ENCODE peak calls at places on chromosomes 12 and 14, in four cellular contexts. C is body of pancreas, Y is GM23338, S is PC-3. X is an unnamed sample.
A peak's percentile ranks its signal among the peaks of the same experiment; 100 is the strongest.

GRCh38 chr14:50978888-50979287 is 34.6 kb upstream of the PYGL start:
- DNase-seq in S (no peak), Y (no peak), C (no peak), X (no peak)

GRCh38 chr12:91630118-91630517 is 447.5 kb upstream of the DCN start:
- DNase-seq in Y (no peak), C (no peak), S (no peak), X (no peak)

GRCh38 chr12:15982471-15982870 is 71.3 kb downstream of the DERA start:
- DNase-seq in S (peak; percentile 46), C (no peak), Y (peak; percentile 43), X (peak; percentile 25)

GRCh38 chr14:87994974-87995373 is 2.0 kb upstream of the GALC start:
- DNase-seq in Y (no peak), S (no peak), C (no peak), X (no peak)

GRCh38 chr12:114895822-114896221 is 211.8 kb upstream of the TBX3 start:
- DNase-seq in Y (no peak), C (no peak), S (no peak), X (no peak)

GRCh38 chr12:121165316-121165715 is 32.6 kb downstream of the P2RX7 start:
- DNase-seq in Y (no peak), C (peak; percentile 27), S (no peak), X (no peak)

GRCh38 chr12:120749256-120749655 is 23.6 kb downstream of the ACADS start:
- DNase-seq in C (no peak), Y (no peak), S (no peak), X (no peak)

GRCh38 chr14:20429801-20430669 is 5.9 kb downstream of the KLHL33 start:
- DNase-seq in S (no peak), C (peak; percentile 68), Y (no peak), X (no peak)

GRCh38 chr12:101876861-101877815 is at the start of gene DRAM1:
- DNase-seq in Y (peak; percentile 90), S (peak; percentile 89), C (peak; percentile 94), X (peak; percentile 84)

GRCh38 chr14:95431199-95432145 is 85.0 kb downstream of the SYNE3 start:
- DNase-seq in S (peak; percentile 44), Y (peak; percentile 77), C (peak; percentile 18), X (no peak)

GRCh38 chr12:51752490-51752889 is 96.0 kb downstream of the FIGNL2 start:
- DNase-seq in C (peak; percentile 65), Y (no peak), S (peak; percentile 33), X (peak; percentile 34)

GRCh38 chr14:48936352-48936751 is 649.8 kb downstream of the RPS29 start:
- DNase-seq in S (peak; percentile 60), Y (no peak), C (no peak), X (peak; percentile 3)

GRCh38 chr12:24997970-24998582 is 49.2 kb upstream of the BCAT1 start:
- DNase-seq in C (no peak), S (no peak), Y (no peak), X (no peak)

GRCh38 chr12:22670762-22671161 is 45.8 kb downstream of the ETNK1 start:
- DNase-seq in Y (no peak), C (no peak), S (no peak), X (no peak)

GRCh38 chr14:100375963-100376735 is 53.0 kb downstream of the SLC25A47 start:
- DNase-seq in C (peak; percentile 95), S (peak; percentile 97), Y (peak; percentile 96), X (peak; percentile 96)

GRCh38 chr14:100374891-100375272 is 51.7 kb downstream of the SLC25A47 start:
- DNase-seq in C (no peak), S (no peak), Y (no peak), X (no peak)

GRCh38 chr14:100374270-100374669 is 51.1 kb downstream of the SLC25A47 start:
- DNase-seq in C (no peak), S (no peak), Y (no peak), X (no peak)

GRCh38 chr14:100375273-100375962 is 52.3 kb downstream of the SLC25A47 start:
- DNase-seq in C (peak; percentile 55), S (peak; percentile 44), Y (peak; percentile 66), X (peak; percentile 77)

DNA sequence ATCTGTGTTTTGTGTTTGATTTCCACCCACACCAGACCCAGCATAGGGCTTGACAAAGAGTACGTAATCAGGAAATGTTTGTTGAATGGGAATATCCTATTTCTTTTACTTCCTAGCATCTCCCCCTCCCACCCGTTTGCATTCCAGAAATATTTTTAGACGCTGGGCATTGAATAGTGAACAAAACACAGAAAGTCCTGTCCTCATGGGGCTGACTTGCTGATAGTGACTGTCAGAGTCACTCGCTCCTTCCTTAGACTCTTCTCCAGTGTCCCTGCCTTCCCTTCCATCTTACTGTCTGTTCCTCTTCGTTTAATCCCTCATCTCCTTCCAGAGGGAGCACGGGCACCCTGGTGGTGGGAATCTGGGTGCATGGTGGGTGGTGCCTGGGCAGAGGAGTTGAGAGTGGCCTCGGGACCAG is 53.6 kb downstream of the SLC25A47 start:
- DNase-seq in S (peak; percentile 58), Y (peak; percentile 51), C (no peak), X (peak; percentile 45)
- TF ChIP-seq CTCF in S (peak; percentile 43), Y (peak; percentile 30), C (no peak), X (no peak)

DNA sequence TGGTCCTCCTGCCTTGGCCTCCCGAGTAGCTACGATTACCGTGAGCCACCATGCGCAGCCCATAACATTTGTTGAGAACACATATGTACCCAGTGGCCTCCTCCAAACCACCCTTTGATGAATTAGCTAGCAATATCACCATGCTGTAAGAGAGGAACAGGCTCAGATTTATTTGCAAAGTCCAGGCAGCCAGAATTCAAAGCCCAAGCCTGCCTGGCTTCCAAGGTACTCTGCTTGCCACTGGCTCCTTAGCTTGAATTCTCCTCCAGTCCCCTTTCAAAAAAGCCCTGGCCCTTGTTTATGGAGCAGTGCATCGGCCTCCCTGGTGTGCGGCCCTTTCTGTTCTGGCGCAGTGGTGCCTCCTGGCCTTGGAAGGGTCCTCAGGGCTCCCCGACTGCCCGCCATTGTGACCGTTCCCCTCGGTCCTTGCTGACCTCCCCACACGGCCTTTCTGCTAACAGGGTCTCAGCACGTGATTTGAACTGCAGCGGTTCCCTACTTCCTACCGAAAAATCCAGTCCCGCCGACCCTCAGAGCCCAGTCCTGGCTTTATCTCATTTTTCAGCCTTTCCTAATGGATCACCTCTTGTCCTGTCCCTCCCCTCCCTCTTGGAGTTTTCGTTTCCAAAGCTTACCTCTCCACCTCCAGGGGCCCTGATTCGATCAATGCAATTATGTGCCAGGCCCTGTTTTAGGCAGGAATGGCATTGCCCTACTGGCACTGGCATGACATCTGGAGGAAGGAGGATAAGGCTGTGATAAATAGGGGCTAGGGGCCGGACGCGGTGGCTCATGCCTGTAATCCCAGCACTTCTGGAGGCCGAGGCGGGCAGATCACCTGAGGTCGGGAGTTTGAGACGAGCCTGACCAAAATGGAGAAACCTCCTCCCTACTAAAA is 22.0 kb downstream of the SLC25A29 start:
- DNase-seq in Y (peak; percentile 53), S (no peak), C (no peak), X (no peak)
- H3K27ac ChIP-seq in Y (peak overlapping the region; percentile 95), S (no peak overlapping the region), C (peak overlapping the region; percentile 90), X (peak overlapping the region; percentile 79)

GRCh38 chr12:5511256-5511643 is 79.3 kb downstream of the NTF3 start:
- DNase-seq in C (no peak), Y (no peak), S (no peak), X (no peak)

GRCh38 chr12:5513406-5513805 is 81.5 kb downstream of the NTF3 start:
- DNase-seq in Y (no peak), C (no peak), S (no peak), X (no peak)

GRCh38 chr12:5510251-5510805 is 78.4 kb downstream of the NTF3 start:
- DNase-seq in S (no peak), C (no peak), Y (no peak), X (no peak)

GRCh38 chr12:5512585-5512970 is 80.7 kb downstream of the NTF3 start:
- DNase-seq in Y (no peak), C (no peak), S (no peak), X (no peak)

DNA sequence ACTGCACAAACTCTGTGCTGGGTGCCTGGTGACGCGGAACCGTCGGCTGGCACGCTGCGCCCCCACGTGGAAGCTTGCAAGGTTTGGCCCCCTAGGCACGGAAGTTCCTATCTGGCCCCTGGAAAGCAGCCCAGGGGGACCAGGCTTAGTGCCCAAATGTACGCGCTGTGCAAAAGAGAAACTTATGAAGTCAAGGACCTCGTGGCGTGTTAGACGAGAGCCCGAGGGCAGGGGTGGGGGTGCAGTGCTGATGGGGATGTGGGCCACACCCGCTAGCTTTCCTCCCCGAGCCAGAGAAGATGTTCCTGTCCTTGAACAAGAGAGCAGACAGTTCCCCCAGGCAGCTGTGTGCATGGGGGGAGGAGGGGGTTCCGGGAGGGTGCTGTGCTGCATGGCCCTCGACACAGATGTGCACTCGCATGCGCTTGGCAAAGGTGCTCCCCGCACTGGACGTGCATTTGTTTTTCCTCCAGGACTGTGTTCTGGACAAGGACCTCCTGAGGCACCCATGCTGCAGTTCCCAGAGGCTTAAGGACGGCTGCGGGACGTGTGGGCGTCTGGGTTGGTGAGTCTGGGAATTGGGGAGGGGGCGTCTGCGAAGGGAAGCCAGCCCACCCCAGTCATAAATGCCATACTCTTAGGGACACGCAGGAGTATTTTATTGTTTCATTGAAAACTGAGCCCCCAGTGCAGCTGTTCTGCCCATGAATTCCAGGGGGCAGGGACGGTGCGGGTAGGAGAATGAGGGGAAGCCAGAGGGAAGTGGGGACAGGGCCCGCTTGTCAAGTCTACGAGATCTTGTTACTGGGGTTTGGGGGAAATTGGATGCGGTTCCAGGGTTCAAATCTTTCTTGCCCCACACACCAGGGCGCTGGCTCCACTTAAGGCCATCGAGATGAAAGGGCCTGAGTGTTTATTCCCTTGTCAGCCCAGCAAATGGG is 80.0 kb downstream of the NTF3 start:
- DNase-seq in S (peak; percentile 6), Y (peak; percentile 72), C (peak; percentile 12), X (no peak)
- TF ChIP-seq CTCF in S (peak; percentile 48), Y (peak; percentile 80), C (no peak), X (no peak)

GRCh38 chr14:91885837-91886236 is 18.5 kb upstream of the TC2N start:
- DNase-seq in C (peak; percentile 1), Y (no peak), S (no peak), X (no peak)
- H3K27ac ChIP-seq in C (no peak overlapping the region), Y (no peak overlapping the region), S (no peak overlapping the region), X (no peak overlapping the region)

GRCh38 chr14:90373887-90374286 is 22.9 kb upstream of the CALM1 start:
- DNase-seq in S (peak; percentile 67), C (no peak), Y (no peak), X (no peak)

GRCh38 chr14:90374813-90375212 is 22.0 kb upstream of the CALM1 start:
- DNase-seq in Y (no peak), C (no peak), S (no peak), X (no peak)

GRCh38 chr14:90368946-90369721 is 27.7 kb upstream of the CALM1 start:
- DNase-seq in C (no peak), Y (no peak), S (peak; percentile 66), X (no peak)
- TF ChIP-seq CTCF in C (no peak), Y (no peak), S (peak; percentile 46), X (peak; percentile 14)

GRCh38 chr14:24133730-24134129 is 2.3 kb upstream of the PSME1 start:
- DNase-seq in Y (no peak), S (no peak), C (no peak), X (no peak)

GRCh38 chr14:24132061-24132685 is 1.7 kb downstream of the FITM1 start:
- DNase-seq in Y (no peak), S (no peak), C (peak; percentile 88), X (no peak)

GRCh38 chr14:24131549-24131966 is 1.1 kb downstream of the FITM1 start:
- DNase-seq in C (no peak), Y (no peak), S (no peak), X (no peak)

GRCh38 chr14:24130717-24131548 is 474 bp downstream of the FITM1 start:
- DNase-seq in C (peak; percentile 88), Y (no peak), S (no peak), X (no peak)

GRCh38 chr14:24132976-24133375 is 2.5 kb downstream of the FITM1 start:
- DNase-seq in Y (no peak), C (no peak), S (no peak), X (no peak)
- H3K27ac ChIP-seq in Y (no peak overlapping the region), C (peak overlapping the region; percentile 93), S (no peak overlapping the region), X (no peak overlapping the region)